ENCODE peak calls at places on chromosomes 4 and X, in seven cellular contexts. C is ovary, I is mammary epithelial cell, P is Peyer's patch, X is keratinocyte, L is PC-3, E is left ventricle myocardium inferior. K is an unnamed sample. For H3K4me1, the result is how much of the 10 kb centered on the place peaks cover.

GRCh38 chr4:41749650-41750049 is 1.1 kb upstream of the PHOX2B start:
- DNase-seq in E (no peak), P (no peak), X (no peak), I (no peak), C (no peak), L (no peak), K (no peak)

GRCh38 chrX:118726887-118727685 is at the start of gene IL13RA1:
- DNase-seq in P (peak), E (peak), L (peak), C (peak), X (peak), I (peak), K (peak)

GRCh38 chrX:29215251-29215650 is 628.0 kb downstream of the IL1RAPL1 start:
- DNase-seq in L (peak), P (no peak), I (peak), X (no peak), C (no peak), E (no peak), K (peak)

GRCh38 chr4:177047070-177047850 is 254.5 kb upstream of the VEGFC start:
- DNase-seq in L (peak), E (peak), C (peak), X (no peak), P (peak), I (peak), K (peak)

GRCh38 chr4:126969781-126970180 is 663.0 kb upstream of the INTU start:
- DNase-seq in C (no peak), L (no peak), P (no peak), E (no peak), I (no peak), X (no peak), K (peak)

GRCh38 chrX:1316527-1316926 is 20.1 kb upstream of the IL3RA start:
- DNase-seq in I (no peak), X (no peak), P (no peak), C (no peak), L (no peak), E (peak), K (no peak)

GRCh38 chr4:56656346-56656643 is 24.8 kb downstream of the HOPX start:
- DNase-seq in E (peak), L (no peak), I (no peak), X (no peak), P (no peak), C (peak), K (no peak)

GRCh38 chr4:41661447-41662076 is 87.0 kb downstream of the PHOX2B start:
- DNase-seq in C (peak), I (peak), P (peak), L (peak), X (peak), E (peak), K (peak)

GRCh38 chr4:189385098-189385497 is 555.6 kb upstream of the FRG1 start:
- DNase-seq in X (no peak), C (no peak), L (no peak), I (no peak), E (no peak), P (no peak), K (no peak)

GRCh38 chr4:118265312-118266144 is 87.3 kb downstream of the PRSS12 start:
- DNase-seq in X (no peak), C (peak), P (peak), L (no peak), E (no peak), I (peak), K (peak)

GRCh38 chrX:99901091-99901490 is 509.0 kb downstream of the PCDH19 start:
- DNase-seq in C (no peak), P (no peak), E (no peak), L (no peak), X (no peak), I (no peak), K (no peak)

GRCh38 chr4:173253561-173253960 is 80.6 kb downstream of the HMGB2 start:
- DNase-seq in X (no peak), I (no peak), E (no peak), C (no peak), P (no peak), L (no peak), K (no peak)

GRCh38 chrX:150211988-150212387 is 151.1 kb upstream of the MAMLD1 start:
- DNase-seq in P (no peak), L (peak), X (no peak), E (no peak), I (peak), C (no peak), K (no peak)

GRCh38 chr4:181688886-181689285 is 554.3 kb upstream of the TENM3 start:
- DNase-seq in C (no peak), P (no peak), I (no peak), L (no peak), E (no peak), X (no peak), K (peak)

GRCh38 chr4:14084598-14084997 is 457.1 kb upstream of the BOD1L1 start:
- DNase-seq in L (no peak), E (no peak), C (no peak), P (no peak), X (no peak), I (no peak), K (no peak)

GRCh38 chr4:146134761-146135160 is 40.8 kb upstream of the LSM6 start:
- DNase-seq in P (no peak), L (no peak), E (peak), I (peak), C (no peak), X (no peak), K (peak)

GRCh38 chr4:63325140-63325539 is 1084.1 kb downstream of the TECRL start:
- DNase-seq in P (no peak), I (no peak), L (peak), C (no peak), E (no peak), X (no peak), K (no peak)

GRCh38 chr4:72340803-72341431 is 228.1 kb downstream of the ADAMTS3 start:
- DNase-seq in I (peak), X (no peak), L (peak), E (no peak), C (no peak), P (no peak), K (peak)

GRCh38 chrX:10118530-10118929 is 38.2 kb upstream of the CLCN4 start:
- DNase-seq in P (no peak), C (no peak), I (no peak), L (no peak), E (no peak), X (no peak), K (no peak)

GRCh38 chrX:67104982-67105757 is 438.7 kb upstream of the AR start:
- DNase-seq in L (no peak), E (peak), I (no peak), C (peak), X (no peak), P (no peak), K (no peak)

GRCh38 chr4:76342191-76342590 is 35.7 kb downstream of the STBD1 start:
- DNase-seq in C (no peak), I (no peak), X (no peak), E (no peak), L (no peak), P (no peak), K (no peak)

GRCh38 chr4:26522478-26522877 is 32.2 kb upstream of the CCKAR start:
- DNase-seq in C (no peak), I (peak), X (no peak), L (peak), P (no peak), E (no peak), K (peak)

GRCh38 chrX:68686684-68687045 is 39.2 kb downstream of the STARD8 start:
- DNase-seq in P (no peak), L (no peak), C (no peak), X (no peak), E (peak), I (no peak), K (peak)

GRCh38 chrX:108464604-108465003 is 25.0 kb downstream of the COL4A5 start:
- DNase-seq in I (no peak), P (no peak), E (no peak), L (no peak), X (no peak), C (no peak), K (peak)

GRCh38 chr4:173478136-173478860 is 51.7 kb downstream of the HAND2 start:
- DNase-seq in L (no peak), X (no peak), P (no peak), C (no peak), E (no peak), I (no peak), K (peak)

GRCh38 chr4:128847074-128847724 is 37.7 kb downstream of the JADE1 start:
- DNase-seq in I (no peak), C (no peak), E (no peak), L (no peak), X (no peak), P (no peak), K (no peak)

GRCh38 chr4:183634086-183634485 is 24.9 kb downstream of the RWDD4 start:
- DNase-seq in X (no peak), C (no peak), L (no peak), P (no peak), I (no peak), E (no peak), K (peak)

GRCh38 chrX:68669094-68669830 is 21.8 kb downstream of the STARD8 start:
- DNase-seq in I (no peak), E (no peak), P (no peak), C (no peak), L (no peak), X (no peak), K (peak)

GRCh38 chr4:82005153-82005552 is 368.6 kb downstream of the HNRNPD start:
- DNase-seq in C (no peak), I (peak), L (peak), E (no peak), P (no peak), X (peak), K (no peak)

GRCh38 chr4:16195209-16195608 is 31.1 kb downstream of the TAPT1 start:
- DNase-seq in C (no peak), I (no peak), X (no peak), E (no peak), L (no peak), P (no peak), K (no peak)

GRCh38 chrX:100643943-100644587 is at the start of gene SRPX2:
- DNase-seq in E (peak), C (no peak), L (peak), P (no peak), I (peak), X (peak), K (peak)

GRCh38 chr4:48913346-48913745 is 6.8 kb upstream of the OCIAD2 start:
- DNase-seq in I (peak), L (peak), P (no peak), E (no peak), C (no peak), X (peak), K (peak)

GRCh38 chr4:40908297-40908696 is 158.5 kb downstream of the NSUN7 start:
- DNase-seq in P (peak), E (no peak), I (no peak), C (no peak), L (peak), X (peak), K (no peak)

GRCh38 chr4:41122309-41122708 is 92.0 kb downstream of the APBB2 start:
- DNase-seq in X (no peak), P (no peak), C (no peak), L (no peak), E (no peak), I (no peak), K (no peak)

GRCh38 chrX:28582494-28582893 is 4.8 kb upstream of the IL1RAPL1 start:
- DNase-seq in I (no peak), C (no peak), P (no peak), X (no peak), L (peak), E (no peak), K (peak)

GRCh38 chrX:39309721-39310152 is 508.5 kb downstream of the MID1IP1 start:
- DNase-seq in I (peak), L (no peak), X (no peak), C (peak), P (no peak), E (peak), K (no peak)

GRCh38 chr4:101419324-101420135 is 72.2 kb upstream of the PPP3CA start:
- DNase-seq in E (no peak), I (no peak), P (no peak), X (no peak), C (no peak), L (peak), K (peak)

GRCh38 chrX:153770606-153771175 is 6.6 kb downstream of the PLXNB3 start:
- DNase-seq in P (no peak), L (no peak), E (no peak), I (no peak), X (no peak), C (no peak), K (no peak)

GRCh38 chr4:1355378-1355777 is 8.4 kb downstream of the UVSSA start:
- DNase-seq in E (no peak), X (no peak), L (no peak), C (no peak), P (no peak), I (no peak), K (no peak)

GRCh38 chr4:47071863-47072441 is 40.6 kb downstream of the GABRB1 start:
- DNase-seq in C (no peak), L (peak), E (no peak), P (no peak), X (no peak), I (peak), K (peak)

GRCh38 chrX:45851434-45851991 is 650.8 kb upstream of the DIPK2B start:
- DNase-seq in C (peak), X (peak), E (no peak), I (peak), P (peak), L (peak), K (no peak)
- H3K27ac ChIP-seq in C (no peak), X (peak), E (no peak), I (peak), P (peak), L (peak), K (peak)

GRCh38 chr4:2817136-2817535 is 24.3 kb downstream of the SH3BP2 start:
- DNase-seq in P (no peak), E (no peak), X (no peak), C (no peak), L (no peak), I (no peak), K (no peak)
- H3K4me1 ChIP-seq in P (under half), E (under half), X (under half), C (under half), L (under half), I (under half), K (under half)

GRCh38 chrX:132270699-132271098 is 51.5 kb upstream of the RAP2C start:
- DNase-seq in X (peak), I (peak), C (no peak), L (peak), P (no peak), E (peak), K (peak)
- H3K4me3 ChIP-seq in X (no peak), I (no peak), C (no peak), L (peak), P (no peak), E (no peak), K (no peak)

DNA sequence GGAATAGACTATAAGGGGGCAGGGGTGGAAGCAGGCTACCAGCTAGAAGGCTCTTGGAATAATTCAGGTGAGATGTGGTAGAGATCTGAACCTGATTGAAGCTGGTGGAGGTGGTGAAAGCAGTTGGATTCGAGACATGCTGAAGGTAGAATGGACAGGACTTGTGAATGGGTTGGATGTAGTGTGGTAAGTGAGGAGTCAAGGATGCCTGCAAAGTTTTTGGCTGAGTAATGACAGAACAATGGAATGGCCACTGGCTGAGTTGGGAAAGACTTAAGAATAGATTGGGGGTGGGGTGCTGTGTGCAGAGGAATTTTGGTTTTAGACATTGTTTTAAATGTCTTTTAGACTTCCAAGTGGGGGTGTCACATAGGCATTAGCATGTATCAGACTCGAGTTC is 33.5 kb downstream of the HPF1 start:
- DNase-seq in C (no peak), P (no peak), I (peak), E (no peak), L (no peak), X (no peak), K (peak)
- H3K27ac ChIP-seq in C (no peak), P (no peak), I (no peak), E (no peak), L (no peak), X (no peak), K (no peak)

GRCh38 chrX:12410523-12410922 is 272.2 kb downstream of the FRMPD4 start:
- DNase-seq in X (no peak), E (no peak), I (no peak), L (no peak), P (no peak), C (no peak), K (no peak)
- H3K4me1 ChIP-seq in X (under half), E (under half), I (under half), L (under half), P (under half), C (under half), K (under half)

DNA sequence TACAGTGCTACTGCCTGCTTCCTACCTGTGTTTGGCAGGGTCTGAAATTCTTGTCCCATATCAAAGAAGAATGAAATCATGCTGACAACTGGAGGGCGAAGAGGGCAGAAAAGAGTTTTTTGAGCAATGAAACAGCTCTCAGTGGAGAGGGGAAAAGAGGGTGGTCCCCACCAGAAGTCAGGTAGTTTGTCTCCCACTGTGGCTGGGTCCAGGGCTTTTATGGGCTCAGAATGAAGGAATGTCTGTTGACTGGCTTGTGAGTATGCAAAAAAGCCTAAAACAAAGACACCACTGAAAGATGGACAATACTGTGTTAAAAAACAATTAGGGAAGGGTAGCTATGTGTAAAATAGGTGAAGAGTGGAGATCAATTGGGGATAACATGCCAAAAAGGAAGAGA is 115.0 kb downstream of the ADAM29 start:
- DNase-seq in E (no peak), X (no peak), L (no peak), P (no peak), I (no peak), C (no peak), K (no peak)
- H3K4me3 ChIP-seq in E (no peak), X (no peak), L (no peak), P (no peak), I (no peak), C (no peak), K (no peak)

GRCh38 chr4:38193464-38193863 is 233.3 kb downstream of the PTTG2 start:
- DNase-seq in P (no peak), E (no peak), I (no peak), C (no peak), L (no peak), X (no peak), K (no peak)
- H3K27ac ChIP-seq in P (no peak), E (no peak), I (no peak), C (no peak), L (no peak), X (no peak), K (no peak)

GRCh38 chrX:72127332-72127731 is 4.4 kb downstream of the RTL5 start:
- DNase-seq in L (no peak), X (no peak), P (no peak), E (no peak), C (no peak), I (no peak), K (no peak)

GRCh38 chrX:72128183-72128834 is 3.4 kb downstream of the RTL5 start:
- DNase-seq in C (no peak), X (no peak), P (no peak), I (no peak), L (no peak), E (no peak), K (no peak)

GRCh38 chrX:72125331-72126047 is 6.2 kb downstream of the RTL5 start:
- DNase-seq in L (no peak), E (no peak), X (no peak), C (no peak), P (no peak), I (no peak), K (no peak)

GRCh38 chrX:72126048-72126415 is 5.7 kb downstream of the RTL5 start:
- DNase-seq in L (no peak), I (peak), X (no peak), C (no peak), E (no peak), P (no peak), K (no peak)

GRCh38 chrX:72126539-72127140 is 5.1 kb downstream of the RTL5 start:
- DNase-seq in X (peak), E (peak), I (peak), L (peak), C (peak), P (peak), K (peak)
- H3K4me1 ChIP-seq in X (under half), E (half or more), I (under half), L (under half), C (under half), P (under half), K (under half)

K was measured in fibroblast of lung.